ENCODE peak calls at places on chromosomes 7 and 10, in nine cellular contexts. J is GM06990, B is heart right ventricle, M is esophagus squamous epithelium, N is astrocyte of the spinal cord, T is IMR-90, I is GM12878, Q is right lobe of liver, Z is cardiac fibroblast. D is an unnamed sample.

GRCh38 chr7:74083117-74083876 is at the start of gene LIMK1:
- DNase-seq in J (peak; percentile 86), B (peak; percentile 74), M (no peak), N (peak; percentile 82), T (peak; percentile 79), I (no peak), Q (peak; percentile 82), Z (peak; percentile 88), D (peak; percentile 99)

GRCh38 chr10:128042131-128042610 is 84.1 kb downstream of the MKI67 start:
- DNase-seq in J (no peak), B (no peak), M (no peak), N (no peak), T (no peak), I (no peak), Q (no peak), Z (no peak), D (no peak)

GRCh38 chr10:33703897-33704825 is 369.7 kb upstream of the NRP1 start:
- DNase-seq in J (no peak), B (peak; percentile 29), M (no peak), N (peak; percentile 17), T (peak; percentile 44), I (no peak), Q (no peak), Z (peak; percentile 46), D (no peak)

GRCh38 chr7:150631866-150632864 is at the start of gene GIMAP6:
- DNase-seq in J (no peak), B (peak; percentile 43), M (no peak), N (no peak), T (no peak), I (peak; percentile 51), Q (no peak), Z (no peak), D (no peak)

GRCh38 chr10:66167816-66168215 is 758.0 kb upstream of the LRRTM3 start:
- DNase-seq in J (no peak), B (no peak), M (no peak), N (peak; percentile 60), T (no peak), I (no peak), Q (no peak), Z (no peak), D (no peak)

GRCh38 chr10:11253397-11254002 is 235.8 kb downstream of the CELF2 start:
- DNase-seq in J (no peak), B (no peak), M (no peak), N (no peak), T (no peak), I (no peak), Q (no peak), Z (no peak), D (no peak)

GRCh38 chr7:117200786-117201185 is 122.1 kb downstream of the WNT2 start:
- DNase-seq in J (no peak), B (no peak), M (no peak), N (no peak), T (no peak), I (no peak), Q (no peak), Z (no peak), D (no peak)

GRCh38 chr7:149414745-149415390 is 46.0 kb downstream of the ZNF777 start:
- DNase-seq in J (peak; percentile 64), B (peak; percentile 52), M (no peak), N (peak; percentile 81), T (peak; percentile 82), I (no peak), Q (no peak), Z (peak; percentile 74), D (peak; percentile 80)

GRCh38 chr10:33680036-33680435 is 345.6 kb upstream of the NRP1 start:
- DNase-seq in J (no peak), B (no peak), M (no peak), N (no peak), T (no peak), I (no peak), Q (no peak), Z (no peak), D (no peak)

GRCh38 chr7:130481898-130482297 is 10.0 kb upstream of the MEST start:
- DNase-seq in J (no peak), B (no peak), M (no peak), N (no peak), T (peak; percentile 44), I (no peak), Q (no peak), Z (peak; percentile 81), D (no peak)

GRCh38 chr10:112766636-112767035 is 183.4 kb upstream of the TCF7L2 start:
- DNase-seq in J (no peak), B (no peak), M (no peak), N (no peak), T (no peak), I (no peak), Q (no peak), Z (no peak), D (no peak)

GRCh38 chr10:818526-819220 is 112.8 kb downstream of the LARP4B start:
- DNase-seq in J (no peak), B (no peak), M (no peak), N (no peak), T (no peak), I (peak; percentile 15), Q (no peak), Z (no peak), D (no peak)

GRCh38 chr7:1964913-1965578 is 267.7 kb downstream of the MAD1L1 start:
- DNase-seq in J (no peak), B (no peak), M (no peak), N (no peak), T (no peak), I (no peak), Q (no peak), Z (no peak), D (no peak)

GRCh38 chr10:60289800-60290199 is 99.9 kb downstream of the ANK3 start:
- DNase-seq in J (no peak), B (no peak), M (no peak), N (no peak), T (no peak), I (no peak), Q (no peak), Z (no peak), D (no peak)

GRCh38 chr10:118638680-118639079 is 43.2 kb upstream of the PRLHR start:
- DNase-seq in J (no peak), B (no peak), M (no peak), N (no peak), T (no peak), I (no peak), Q (no peak), Z (no peak), D (no peak)

GRCh38 chr7:2110586-2111396 is 122.0 kb downstream of the MAD1L1 start:
- DNase-seq in J (no peak), B (no peak), M (no peak), N (peak; percentile 44), T (peak; percentile 23), I (no peak), Q (no peak), Z (peak; percentile 17), D (no peak)

GRCh38 chr10:128263891-128264688 is 137.9 kb upstream of the MKI67 start:
- DNase-seq in J (no peak), B (peak; percentile 61), M (no peak), N (peak; percentile 20), T (peak; percentile 25), I (no peak), Q (peak; percentile 68), Z (peak; percentile 70), D (peak; percentile 63)

GRCh38 chr7:2734084-2734601 is 46.1 kb downstream of the AMZ1 start:
- DNase-seq in J (no peak), B (no peak), M (no peak), N (no peak), T (no peak), I (no peak), Q (peak; percentile 25), Z (no peak), D (peak; percentile 37)

GRCh38 chr7:51070163-51070562 is 246.4 kb downstream of the COBL start:
- DNase-seq in J (no peak), B (no peak), M (no peak), N (peak; percentile 16), T (no peak), I (no peak), Q (no peak), Z (no peak), D (no peak)

GRCh38 chr10:120553911-120554310 is 96.9 kb downstream of the PLPP4 start:
- DNase-seq in J (no peak), B (no peak), M (no peak), N (no peak), T (no peak), I (no peak), Q (no peak), Z (no peak), D (no peak)

DNA sequence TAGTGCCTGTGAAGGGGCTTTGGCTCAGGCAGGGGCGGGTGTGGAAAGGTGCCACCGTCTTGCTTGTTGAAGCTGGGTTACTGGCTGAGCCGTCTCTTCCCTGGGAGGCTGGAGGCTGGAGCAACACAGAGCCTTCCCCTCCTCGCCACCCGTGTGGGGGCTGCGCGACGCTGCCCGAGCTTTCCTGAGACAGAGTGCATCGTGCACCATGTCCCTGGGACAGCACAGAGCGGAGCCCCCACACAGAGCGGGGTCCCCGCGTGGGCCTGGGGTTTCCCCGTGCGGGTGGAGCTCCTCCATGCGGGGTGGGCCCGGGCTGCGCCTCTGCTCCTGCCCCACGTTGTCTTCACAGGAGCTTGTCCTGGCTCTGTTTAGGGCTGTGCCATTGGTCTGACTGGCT is 69.9 kb downstream of the INPP5A start:
- DNase-seq in J (no peak), B (no peak), M (no peak), N (no peak), T (no peak), I (no peak), Q (peak; percentile 36), Z (no peak), D (peak; percentile 68)
- H3K4me3 ChIP-seq in J (no peak overlapping the region), B (no peak overlapping the region), M (no peak overlapping the region), N (no peak overlapping the region), T (no peak overlapping the region), I (no peak overlapping the region), Q (no peak overlapping the region), Z (no peak overlapping the region), D (no peak overlapping the region)

GRCh38 chr10:99984201-99984600 is 25.5 kb downstream of the DNMBP start:
- DNase-seq in J (peak; percentile 41), B (no peak), M (no peak), N (peak; percentile 47), T (peak; percentile 68), I (peak; percentile 53), Q (no peak), Z (no peak), D (no peak)
- H3K4me3 ChIP-seq in J (peak overlapping the region; percentile 26), B (no peak overlapping the region), M (no peak overlapping the region), N (no peak overlapping the region), T (no peak overlapping the region), I (peak overlapping the region; percentile 37), Q (no peak overlapping the region), Z (no peak overlapping the region), D (no peak overlapping the region)

GRCh38 chr7:21543528-21544302 is 876 bp downstream of the DNAH11 start:
- DNase-seq in J (no peak), B (no peak), M (no peak), N (peak; percentile 8), T (no peak), I (no peak), Q (no peak), Z (peak; percentile 1), D (no peak)
- H3K4me3 ChIP-seq in J (peak overlapping the region; percentile 24), B (peak overlapping the region; percentile 36), M (peak overlapping the region; percentile 33), N (peak overlapping the region; percentile 38), T (no peak overlapping the region), I (no peak overlapping the region), Q (peak overlapping the region; percentile 62), Z (peak overlapping the region; percentile 60), D (peak overlapping the region; percentile 63)

DNA sequence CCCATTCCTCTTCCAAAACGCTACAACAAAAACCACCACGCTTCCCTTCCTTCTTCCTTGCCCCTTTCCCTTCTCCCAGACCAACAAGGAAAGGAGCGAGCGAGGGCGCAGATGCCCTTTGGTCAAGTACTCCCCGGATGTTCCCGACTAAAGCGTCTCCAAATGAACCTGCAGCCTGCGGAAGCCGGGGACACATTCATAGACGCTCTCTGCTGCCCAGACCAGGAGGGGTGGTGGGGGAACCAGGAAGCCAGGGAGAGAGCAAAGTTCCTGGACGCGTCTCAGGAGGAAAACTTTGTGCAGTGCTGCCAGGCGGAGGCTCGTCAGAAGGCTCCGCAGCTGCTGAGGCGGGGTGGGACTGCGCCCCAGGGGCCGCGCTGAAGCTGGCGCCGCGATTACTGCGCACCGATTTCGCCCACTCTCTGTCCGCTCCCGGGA is 754 bp downstream of the SEMA3D start:
- DNase-seq in J (peak; percentile 3), B (peak; percentile 6), M (no peak), N (peak; percentile 66), T (peak; percentile 49), I (no peak), Q (no peak), Z (peak; percentile 48), D (peak; percentile 54)
- H3K4me3 ChIP-seq in J (no peak overlapping the region), B (peak overlapping the region; percentile 36), M (peak overlapping the region; percentile 5), N (peak overlapping the region; percentile 61), T (peak overlapping the region; percentile 63), I (peak overlapping the region; percentile 22), Q (peak overlapping the region; percentile 24), Z (peak overlapping the region; percentile 67), D (peak overlapping the region; percentile 74)

D was measured in H7.